ENCODE peak calls at places on chromosomes 5 and 9, in four cellular contexts. V, W, A and O are unnamed samples.

GRCh38 chr9:94761506-94761905 is 35.0 kb downstream of the AOPEP start:
- DNase-seq in V (no peak), W (no peak), A (no peak), O (no peak)

GRCh38 chr5:57887851-57888621 is 405.4 kb upstream of the ACTBL2 start:
- DNase-seq in V (no peak), A (no peak), W (peak), O (peak)

GRCh38 chr9:112970939-112971338 is 41.1 kb downstream of the ZNF883 start:
- DNase-seq in A (no peak), V (no peak), W (no peak), O (no peak)

GRCh38 chr9:126694206-126695081 is 80.7 kb downstream of the LMX1B start:
- DNase-seq in W (no peak), V (no peak), A (no peak), O (peak)

GRCh38 chr9:92600075-92600741 is 64.4 kb upstream of the ECM2 start:
- DNase-seq in W (no peak), A (no peak), V (no peak), O (no peak)

GRCh38 chr9:136896027-136896426 is 9.7 kb downstream of the TRAF2 start:
- DNase-seq in A (no peak), V (no peak), W (no peak), O (no peak)

GRCh38 chr5:100306000-100306399 is 229.2 kb upstream of the FAM174A start:
- DNase-seq in V (no peak), W (no peak), A (no peak), O (no peak)

GRCh38 chr5:133861161-133861737 is 107.2 kb downstream of the C5orf15 start:
- DNase-seq in A (no peak), V (no peak), W (no peak), O (no peak)

GRCh38 chr5:167916261-167916660 is 375.2 kb upstream of the WWC1 start:
- DNase-seq in V (no peak), W (no peak), A (no peak), O (no peak)

GRCh38 chr5:177440211-177440989 is 6.2 kb upstream of the PRR7 start:
- DNase-seq in V (no peak), W (no peak), A (no peak), O (no peak)

GRCh38 chr9:18826248-18826647 is 206.8 kb downstream of the SAXO1 start:
- DNase-seq in V (no peak), A (no peak), W (no peak), O (no peak)

GRCh38 chr9:114588150-114588663 is 638 bp downstream of the ATP6V1G1 start:
- DNase-seq in W (no peak), V (no peak), A (no peak), O (no peak)

GRCh38 chr5:106964102-106964501 is 706.6 kb downstream of the EFNA5 start:
- DNase-seq in W (no peak), A (no peak), V (no peak), O (no peak)

GRCh38 chr5:115179959-115180709 is 10.4 kb upstream of the TRIM36 start:
- DNase-seq in W (no peak), V (no peak), A (no peak), O (peak)

GRCh38 chr9:114580609-114581193 is 6.9 kb upstream of the ATP6V1G1 start:
- DNase-seq in W (no peak), A (no peak), V (no peak), O (no peak)

GRCh38 chr5:9421823-9422354 is 124.0 kb downstream of the SEMA5A start:
- DNase-seq in W (no peak), A (no peak), V (no peak), O (no peak)

GRCh38 chr5:95086932-95087818 is 197.7 kb downstream of the MCTP1 start:
- DNase-seq in A (no peak), V (no peak), W (no peak), O (no peak)

GRCh38 chr9:72278959-72279358 is 86.0 kb downstream of the ZFAND5 start:
- DNase-seq in V (no peak), A (no peak), W (no peak), O (no peak)

GRCh38 chr9:68999393-69000105 is 14.4 kb downstream of the PRKACG start:
- DNase-seq in A (peak), W (peak), V (peak), O (peak)

GRCh38 chr5:78705826-78706225 is 57.3 kb upstream of the LHFPL2 start:
- DNase-seq in W (no peak), V (no peak), A (no peak), O (no peak)

GRCh38 chr9:123338710-123339665 is 17.0 kb upstream of the CRB2 start:
- DNase-seq in A (peak), V (peak), W (no peak), O (no peak)

GRCh38 chr5:179241764-179242370 is 103.4 kb downstream of the ADAMTS2 start:
- DNase-seq in A (no peak), W (no peak), V (no peak), O (no peak)
- TF ChIP-seq CREM in A (no peak), W (no peak), V (no peak), O (no peak)

GRCh38 chr5:132447196-132447595 is 43.4 kb downstream of the IRF1 start:
- DNase-seq in W (no peak), V (no peak), A (no peak), O (no peak)
- TF ChIP-seq TCF7 in W (no peak), V (no peak), A (no peak), O (no peak)

GRCh38 chr9:88013607-88014006 is 39.3 kb upstream of the CDK20 start:
- DNase-seq in V (no peak), W (no peak), A (no peak), O (no peak)

GRCh38 chr9:88018101-88018500 is 43.8 kb upstream of the CDK20 start:
- DNase-seq in V (no peak), W (no peak), A (no peak), O (no peak)

GRCh38 chr9:88011005-88011766 is 36.9 kb upstream of the CDK20 start:
- DNase-seq in W (no peak), A (peak), V (no peak), O (no peak)

GRCh38 chr9:88017086-88017485 is 42.8 kb upstream of the CDK20 start:
- DNase-seq in V (no peak), A (no peak), W (no peak), O (no peak)

DNA sequence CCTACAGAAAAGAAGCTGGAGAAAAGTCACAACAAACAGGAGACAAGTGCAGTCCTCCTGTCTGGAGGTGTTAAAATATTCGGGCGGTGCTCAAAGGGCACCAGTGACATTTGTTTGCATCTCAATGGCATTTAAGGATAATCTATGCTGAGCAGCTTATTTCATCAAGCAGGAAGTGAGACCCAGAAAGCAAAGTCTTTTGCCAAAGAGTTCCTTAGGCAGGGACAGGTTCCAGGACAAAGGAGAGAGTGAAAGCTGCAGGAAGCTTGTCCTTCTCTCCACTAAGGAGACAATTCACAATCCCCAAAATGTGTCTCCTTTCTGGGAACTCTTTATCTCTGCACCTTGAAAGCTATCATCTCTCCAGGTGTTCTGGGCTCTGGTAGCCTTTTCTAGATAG is 38.7 kb upstream of the CDK20 start:
- DNase-seq in A (no peak), V (no peak), W (no peak), O (no peak)
- TF ChIP-seq CREM in A (no peak), V (no peak), W (no peak), O (no peak)

DNA sequence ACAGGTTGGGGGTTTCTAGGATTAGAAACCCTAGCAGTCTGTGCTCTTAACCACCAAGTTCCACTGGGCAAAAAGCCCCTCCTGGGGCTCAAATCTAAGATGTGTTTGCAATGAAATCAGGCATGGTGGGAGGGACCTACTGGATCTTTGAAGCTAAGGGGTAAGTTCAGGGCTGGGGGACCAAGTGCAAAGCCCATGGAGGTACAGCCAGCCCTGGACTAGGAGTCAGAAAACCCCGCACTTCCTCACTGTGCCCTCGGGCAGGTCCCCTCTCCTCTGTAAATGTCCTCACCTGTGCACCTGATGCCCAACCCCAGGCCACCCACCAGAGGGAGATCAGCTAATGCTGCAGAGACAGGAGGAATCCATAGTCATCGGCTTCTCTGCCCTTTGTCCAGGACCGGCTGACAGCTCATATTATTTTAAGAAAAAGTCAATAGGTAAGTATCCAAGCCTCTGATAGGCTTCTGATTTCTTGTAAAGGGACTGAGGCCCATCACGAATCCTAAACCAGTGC is 138.3 kb downstream of the PAX5 start:
- DNase-seq in V (no peak), W (no peak), A (no peak), O (no peak)
- TF ChIP-seq TCF7 in V (no peak), W (no peak), A (no peak), O (no peak)

GRCh38 chr5:52799983-52800393 is 12.3 kb downstream of the ITGA1 start:
- DNase-seq in V (peak), A (peak), W (peak), O (peak)
- TF ChIP-seq CREM in V (peak), A (peak), W (no peak), O (peak)

GRCh38 chr5:80555099-80555498 is 15.0 kb downstream of the ANKRD34B start:
- DNase-seq in A (no peak), W (no peak), V (no peak), O (no peak)

GRCh38 chr5:80554646-80555045 is 15.4 kb downstream of the ANKRD34B start:
- DNase-seq in W (no peak), V (no peak), A (no peak), O (peak)

GRCh38 chr5:80559244-80559643 is 10.8 kb downstream of the ANKRD34B start:
- DNase-seq in V (no peak), W (no peak), A (no peak), O (no peak)
- TF ChIP-seq TCF7 in V (no peak), W (no peak), A (no peak), O (no peak)